ENCODE peak calls at places on chromosomes 3 and 15, in eight cellular contexts. D is osteoblast; R is cardiac fibroblast; T is effector CD4-positive, alpha-beta T cell; N is NCI-H510A treated with DMSO at 0.1 percent for 48 hours; M is anterior cingulate cortex; E is A549; P is HT1080. C is an unnamed sample.
A peak's percentile ranks its signal among the peaks of the same experiment; 100 is the strongest.

GRCh38 chr15:29805043-29805707 is 17.1 kb downstream of the TJP1 start:
- DNase-seq in P (peak; percentile 67), T (no peak), N (no peak), M (peak; percentile 10), D (peak; percentile 80), E (peak; percentile 29), R (peak; percentile 85), C (no peak)

GRCh38 chr3:38039101-38039898 is at the start of gene DLEC1:
- DNase-seq in R (peak; percentile 77), E (no peak), N (no peak), D (peak; percentile 82), M (no peak), T (peak; percentile 77), P (no peak), C (peak; percentile 78)

GRCh38 chr3:35012210-35012609 is 627.1 kb upstream of the ARPP21 start:
- DNase-seq in T (no peak), E (peak; percentile 26), N (no peak), D (no peak), M (no peak), R (no peak), P (no peak), C (no peak)

GRCh38 chr3:141529256-141530132 is 42.7 kb downstream of the RASA2 start:
- DNase-seq in M (no peak), D (no peak), N (no peak), R (no peak), T (no peak), P (no peak), E (no peak), C (no peak)

GRCh38 chr15:43749690-43750345 is 3.6 kb downstream of the PDIA3 start:
- DNase-seq in P (no peak), N (no peak), T (peak; percentile 14), D (no peak), R (peak; percentile 16), E (no peak), M (no peak), C (peak; percentile 17)

GRCh38 chr3:186589115-186589514 is 18.6 kb downstream of the DNAJB11 start:
- DNase-seq in R (peak; percentile 65), M (no peak), D (no peak), N (no peak), E (peak; percentile 35), P (no peak), T (no peak), C (no peak)

GRCh38 chr15:82047493-82048446 is 2.0 kb upstream of the MEX3B start:
- DNase-seq in D (peak; percentile 88), P (no peak), T (no peak), N (peak; percentile 65), R (peak; percentile 43), M (no peak), E (no peak), C (no peak)

GRCh38 chr3:111862415-111862814 is 3.4 kb downstream of the PHLDB2 start:
- DNase-seq in P (no peak), D (no peak), E (no peak), M (no peak), R (no peak), N (no peak), T (no peak), C (no peak)

GRCh38 chr3:29475305-29475825 is 194.5 kb downstream of the RBMS3 start:
- DNase-seq in D (no peak), P (no peak), R (no peak), M (no peak), N (no peak), E (no peak), T (no peak), C (no peak)

GRCh38 chr3:180548050-180548449 is 53.9 kb upstream of the TTC14 start:
- DNase-seq in R (peak; percentile 5), T (no peak), D (peak; percentile 47), E (no peak), N (no peak), M (no peak), P (no peak), C (no peak)

GRCh38 chr15:77096131-77096530 is 25.2 kb upstream of the TSPAN3 start:
- DNase-seq in R (no peak), D (peak; percentile 51), E (no peak), P (no peak), N (no peak), M (no peak), T (no peak), C (no peak)

GRCh38 chr15:71549697-71550096 is 260.7 kb upstream of the NR2E3 start:
- DNase-seq in E (no peak), M (no peak), T (no peak), N (no peak), P (no peak), R (no peak), D (no peak), C (no peak)

GRCh38 chr3:129888739-129889138 is 4.8 kb downstream of the TMCC1 start:
- DNase-seq in N (no peak), T (no peak), D (peak; percentile 69), R (peak; percentile 93), P (peak; percentile 97), M (no peak), E (peak; percentile 48), C (no peak)

GRCh38 chr3:13343601-13344000 is 76.5 kb downstream of the NUP210 start:
- DNase-seq in M (no peak), T (no peak), N (no peak), D (peak; percentile 31), E (no peak), R (no peak), P (peak; percentile 26), C (no peak)

GRCh38 chr15:28989239-28989830 is 103.6 kb downstream of the APBA2 start:
- DNase-seq in P (peak; percentile 48), D (no peak), T (no peak), M (peak; percentile 38), N (no peak), R (no peak), E (peak; percentile 39), C (no peak)

GRCh38 chr15:29822100-29822684 is at the start of gene TJP1:
- DNase-seq in T (no peak), M (peak; percentile 59), E (peak; percentile 84), P (peak; percentile 57), N (peak; percentile 52), D (peak; percentile 94), R (peak; percentile 68), C (no peak)

GRCh38 chr3:100682854-100683760 is 26.2 kb upstream of the TFG start:
- DNase-seq in T (no peak), D (no peak), P (no peak), N (no peak), E (no peak), R (no peak), M (no peak), C (no peak)

GRCh38 chr15:96053039-96054021 is 277.2 kb upstream of the NR2F2 start:
- DNase-seq in T (no peak), P (no peak), N (peak; percentile 82), R (peak; percentile 28), E (peak; percentile 19), M (no peak), D (peak; percentile 15), C (no peak)

GRCh38 chr3:17006143-17006839 is 121.5 kb downstream of the PLCL2 start:
- DNase-seq in N (no peak), T (no peak), M (no peak), D (no peak), E (no peak), P (no peak), R (peak; percentile 47), C (no peak)

GRCh38 chr15:57217716-57218598 is 158.3 kb upstream of the CGNL1 start:
- DNase-seq in D (no peak), N (peak; percentile 75), P (peak; percentile 46), R (peak; percentile 39), M (no peak), T (no peak), E (no peak), C (no peak)

GRCh38 chr3:58383904-58384303 is 49.7 kb downstream of the PDHB start:
- DNase-seq in D (peak; percentile 83), R (peak; percentile 99), T (no peak), N (no peak), E (peak; percentile 15), M (no peak), P (peak; percentile 99), C (no peak)

GRCh38 chr15:77497942-77498361 is 77.3 kb downstream of the HMG20A start:
- DNase-seq in R (no peak), D (peak; percentile 22), P (no peak), M (peak; percentile 53), E (no peak), N (no peak), T (no peak), C (no peak)

GRCh38 chr3:126961791-126962461 is 21.0 kb upstream of the PLXNA1 start:
- DNase-seq in N (no peak), R (no peak), E (no peak), P (no peak), T (no peak), M (no peak), D (peak; percentile 85), C (no peak)

GRCh38 chr15:58440922-58441321 is 9.1 kb downstream of the LIPC start:
- DNase-seq in R (no peak), M (no peak), P (no peak), N (no peak), D (no peak), E (peak; percentile 85), T (no peak), C (no peak)

GRCh38 chr3:127682576-127682975 is 9.8 kb downstream of the ABTB1 start:
- DNase-seq in E (no peak), T (no peak), M (no peak), P (no peak), N (no peak), R (no peak), D (no peak), C (no peak)

GRCh38 chr15:69451951-69452701 is 492 bp upstream of the RPLP1 start:
- DNase-seq in T (no peak), N (peak; percentile 69), R (peak; percentile 65), E (peak; percentile 45), P (no peak), M (no peak), D (no peak), C (no peak)

GRCh38 chr3:42205800-42206514 is 60.0 kb downstream of the CCK start:
- DNase-seq in M (no peak), D (no peak), R (no peak), E (no peak), N (no peak), P (no peak), T (no peak), C (no peak)

GRCh38 chr15:65660927-65661326 is 39.2 kb downstream of the SLC24A1 start:
- DNase-seq in D (no peak), T (no peak), M (no peak), N (no peak), P (no peak), E (no peak), R (peak; percentile 76), C (no peak)

GRCh38 chr3:114217266-114217665 is 20.1 kb downstream of the ZNF80 start:
- DNase-seq in M (no peak), D (no peak), R (no peak), T (no peak), N (no peak), P (no peak), E (no peak), C (no peak)

GRCh38 chr3:118809696-118810498 is 224.7 kb downstream of the IGSF11 start:
- DNase-seq in P (no peak), M (no peak), R (no peak), N (no peak), E (no peak), D (no peak), T (no peak), C (no peak)

GRCh38 chr15:57732526-57733331 is 26.2 kb downstream of the POLR2M start:
- DNase-seq in E (peak; percentile 64), M (no peak), D (peak; percentile 71), P (peak; percentile 45), T (peak; percentile 26), R (peak; percentile 77), N (peak; percentile 51), C (peak; percentile 11)

GRCh38 chr15:62957130-62957529 is 85.4 kb upstream of the TPM1 start:
- DNase-seq in E (no peak), T (no peak), P (peak; percentile 82), D (peak; percentile 88), M (no peak), R (peak; percentile 61), N (no peak), C (no peak)

GRCh38 chr15:97947465-97948262 is 12.8 kb upstream of the ARRDC4 start:
- DNase-seq in P (no peak), N (no peak), D (no peak), E (no peak), R (no peak), M (no peak), T (no peak), C (no peak)

GRCh38 chr3:194049394-194049793 is 86.6 kb upstream of the HES1 start:
- DNase-seq in M (no peak), E (no peak), R (no peak), N (no peak), D (no peak), T (no peak), P (no peak), C (no peak)